ENCODE peak calls at places on chromosome 6, in seven cellular contexts. L is COR-L47, R is HT1080, C is left ventricle myocardium superior, V is NCI-H1105, J is amygdala, Z is ELF-1. W is an unnamed sample.

GRCh38 chr6:89071036-89071435 is 9.5 kb upstream of the PNRC1 start:
- DNase-seq in L (no peak), R (no peak), C (no peak), V (no peak), J (no peak), Z (no peak), W (no peak)

GRCh38 chr6:132359891-132360290 is 41.4 kb downstream of the MOXD1 start:
- DNase-seq in L (no peak), R (no peak), C (no peak), V (no peak), J (no peak), Z (no peak), W (no peak)

GRCh38 chr6:118895241-118895561 is 1.2 kb downstream of the ASF1A start:
- DNase-seq in L (no peak), R (no peak), C (no peak), V (no peak), J (no peak), Z (no peak), W (no peak)

GRCh38 chr6:127058027-127058426 is 60.4 kb upstream of the RSPO3 start:
- DNase-seq in L (no peak), R (peak), C (no peak), V (no peak), J (no peak), Z (no peak), W (no peak)

GRCh38 chr6:119880840-119881239 is 531.3 kb upstream of the MAN1A1 start:
- DNase-seq in L (no peak), R (no peak), C (no peak), V (no peak), J (no peak), Z (no peak), W (no peak)

GRCh38 chr6:143064996-143065683 is 4.5 kb downstream of the AIG1 start:
- DNase-seq in L (no peak), R (peak), C (no peak), V (no peak), J (no peak), Z (peak), W (no peak)

GRCh38 chr6:85923013-85923430 is 280.3 kb upstream of the SYNCRIP start:
- DNase-seq in L (peak), R (peak), C (no peak), V (peak), J (peak), Z (peak), W (peak)

GRCh38 chr6:110415297-110415916 is at the start of gene DDO:
- DNase-seq in L (no peak), R (peak), C (peak), V (no peak), J (peak), Z (no peak), W (peak)

GRCh38 chr6:157999100-158000051 is 17.7 kb downstream of the SYNJ2 start:
- DNase-seq in L (no peak), R (no peak), C (no peak), V (no peak), J (peak), Z (no peak), W (peak)

GRCh38 chr6:79868098-79868722 is 79.1 kb downstream of the ELOVL4 start:
- DNase-seq in L (peak), R (peak), C (no peak), V (peak), J (no peak), Z (peak), W (no peak)

GRCh38 chr6:144581807-144582537 is 296.8 kb downstream of the UTRN start:
- DNase-seq in L (no peak), R (peak), C (no peak), V (peak), J (no peak), Z (no peak), W (no peak)

GRCh38 chr6:158230967-158231550 is 62.9 kb downstream of the GTF2H5 start:
- DNase-seq in L (no peak), R (no peak), C (no peak), V (no peak), J (no peak), Z (no peak), W (no peak)

GRCh38 chr6:49713346-49713745 is at the start of gene CRISP2:
- DNase-seq in L (peak), R (no peak), C (no peak), V (peak), J (no peak), Z (peak), W (no peak)

GRCh38 chr6:153003294-153003645 is 761 bp upstream of the MTRF1L start:
- DNase-seq in L (no peak), R (no peak), C (no peak), V (peak), J (no peak), Z (no peak), W (no peak)

GRCh38 chr6:116351101-116351500 is 19.6 kb upstream of the DSE start:
- DNase-seq in L (no peak), R (no peak), C (no peak), V (no peak), J (no peak), Z (no peak), W (no peak)

GRCh38 chr6:52049252-52050050 is 38.0 kb downstream of the PKHD1 start:
- DNase-seq in L (peak), R (peak), C (no peak), V (peak), J (no peak), Z (no peak), W (no peak)

GRCh38 chr6:80211295-80211694 is 104.8 kb downstream of the BCKDHB start:
- DNase-seq in L (no peak), R (peak), C (no peak), V (no peak), J (no peak), Z (no peak), W (no peak)

GRCh38 chr6:10507715-10508114 is 13.4 kb upstream of the GCNT2 start:
- DNase-seq in L (no peak), R (no peak), C (no peak), V (no peak), J (no peak), Z (no peak), W (no peak)

GRCh38 chr6:130933712-130934200 is 106.5 kb downstream of the SMLR1 start:
- DNase-seq in L (no peak), R (no peak), C (no peak), V (no peak), J (peak), Z (peak), W (peak)

GRCh38 chr6:134520181-134521115 is 202.5 kb upstream of the SGK1 start:
- DNase-seq in L (no peak), R (no peak), C (no peak), V (no peak), J (no peak), Z (no peak), W (no peak)

GRCh38 chr6:6818078-6818639 is 229.6 kb downstream of the LY86 start:
- DNase-seq in L (no peak), R (no peak), C (no peak), V (no peak), J (no peak), Z (no peak), W (no peak)

GRCh38 chr6:142550310-142550709 is 248.5 kb downstream of the ADGRG6 start:
- DNase-seq in L (no peak), R (no peak), C (no peak), V (no peak), J (no peak), Z (no peak), W (no peak)

GRCh38 chr6:148324297-148325007 is 18.2 kb upstream of the SASH1 start:
- DNase-seq in L (no peak), R (no peak), C (no peak), V (no peak), J (no peak), Z (no peak), W (no peak)